ENCODE peak calls at places on chromosomes 2 and 18, in six cellular contexts. G, J, O, D, T and U are unnamed samples.

GRCh38 chr2:202718614-202719013 is 83.8 kb downstream of the FAM117B start:
- DNase-seq in G (peak), J (no peak), O (no peak), D (no peak), T (no peak), U (no peak)

GRCh38 chr18:848062-848795 is 36.2 kb upstream of the YES1 start:
- DNase-seq in G (no peak), J (no peak), O (no peak), D (no peak), T (no peak), U (no peak)

GRCh38 chr18:77071711-77072292 is 60.8 kb downstream of the MBP start:
- DNase-seq in G (peak), J (peak), O (peak), D (peak), T (no peak), U (no peak)

GRCh38 chr18:28716321-28716720 is 539.4 kb upstream of the CDH2 start:
- DNase-seq in G (peak), J (no peak), O (no peak), D (no peak), T (no peak), U (no peak)

GRCh38 chr18:55163550-55163949 is 204.3 kb upstream of the CCDC68 start:
- DNase-seq in G (no peak), J (no peak), O (no peak), D (no peak), T (no peak), U (no peak)

GRCh38 chr18:62555135-62555534 is 32.3 kb downstream of the ZCCHC2 start:
- DNase-seq in G (peak), J (no peak), O (no peak), D (no peak), T (no peak), U (peak)

GRCh38 chr2:10919776-10920606 is 8.3 kb downstream of the KCNF1 start:
- DNase-seq in G (no peak), J (no peak), O (peak), D (no peak), T (no peak), U (no peak)

GRCh38 chr2:171407030-171407707 is 26.6 kb downstream of the METTL8 start:
- DNase-seq in G (no peak), J (no peak), O (no peak), D (no peak), T (no peak), U (no peak)

GRCh38 chr18:79756826-79757225 is 40.9 kb upstream of the KCNG2 start:
- DNase-seq in G (no peak), J (no peak), O (no peak), D (no peak), T (no peak), U (no peak)

GRCh38 chr2:118032169-118033013 is 18.5 kb upstream of the CCDC93 start:
- DNase-seq in G (peak), J (no peak), O (peak), D (peak), T (peak), U (no peak)

GRCh38 chr18:79458131-79458838 is 62.6 kb downstream of the NFATC1 start:
- DNase-seq in G (peak), J (peak), O (no peak), D (no peak), T (no peak), U (peak)

GRCh38 chr2:230643576-230644291 is 68.9 kb upstream of the CAB39 start:
- DNase-seq in G (no peak), J (peak), O (peak), D (peak), T (no peak), U (no peak)

GRCh38 chr2:32864337-32864736 is 82.4 kb upstream of the LTBP1 start:
- DNase-seq in G (peak), J (no peak), O (no peak), D (no peak), T (no peak), U (no peak)

GRCh38 chr2:182924311-182924710 is 57.9 kb upstream of the FRZB start:
- DNase-seq in G (no peak), J (no peak), O (no peak), D (no peak), T (no peak), U (no peak)

GRCh38 chr2:1973636-1974035 is 229.3 kb upstream of the PXDN start:
- DNase-seq in G (no peak), J (no peak), O (peak), D (no peak), T (no peak), U (no peak)

GRCh38 chr2:234512884-234513669 is 16.2 kb upstream of the ARL4C start:
- DNase-seq in G (peak), J (no peak), O (no peak), D (no peak), T (no peak), U (no peak)

GRCh38 chr2:5549061-5549601 is 143.1 kb upstream of the SOX11 start:
- DNase-seq in G (no peak), J (no peak), O (no peak), D (no peak), T (peak), U (no peak)

GRCh38 chr2:232721882-232722281 is 24.8 kb downstream of the GIGYF2 start:
- DNase-seq in G (no peak), J (no peak), O (no peak), D (no peak), T (no peak), U (no peak)

GRCh38 chr18:12376034-12376717 is 851 bp downstream of the AFG3L2 start:
- DNase-seq in G (peak), J (peak), O (no peak), D (peak), T (peak), U (no peak)

GRCh38 chr2:109125595-109126500 is 3.2 kb upstream of the SH3RF3 start:
- DNase-seq in G (peak), J (no peak), O (no peak), D (no peak), T (no peak), U (peak)

GRCh38 chr2:218020966-218021535 is 18.3 kb upstream of the TNS1 start:
- DNase-seq in G (no peak), J (no peak), O (no peak), D (no peak), T (no peak), U (no peak)

GRCh38 chr2:182980115-182980514 is 58.1 kb downstream of the NCKAP1 start:
- DNase-seq in G (peak), J (no peak), O (peak), D (no peak), T (peak), U (peak)

GRCh38 chr2:223829128-223829527 is 8.3 kb downstream of the AP1S3 start:
- DNase-seq in G (no peak), J (no peak), O (no peak), D (no peak), T (no peak), U (no peak)

GRCh38 chr2:101967826-101968498 is 23.8 kb upstream of the IL1R2 start:
- DNase-seq in G (peak), J (no peak), O (no peak), D (no peak), T (no peak), U (no peak)

GRCh38 chr2:47602996-47603395 is 179.9 kb upstream of the MSH6 start:
- DNase-seq in G (peak), J (no peak), O (no peak), D (no peak), T (no peak), U (no peak)

GRCh38 chr2:209936106-209936663 is 66.3 kb upstream of the RPE start:
- DNase-seq in G (no peak), J (no peak), O (no peak), D (no peak), T (no peak), U (no peak)

GRCh38 chr2:186129767-186130581 is 356.1 kb upstream of the ZC3H15 start:
- DNase-seq in G (peak), J (no peak), O (peak), D (no peak), T (no peak), U (no peak)

GRCh38 chr18:79876497-79876896 is 75.0 kb downstream of the SLC66A2 start:
- DNase-seq in G (peak), J (no peak), O (no peak), D (no peak), T (no peak), U (peak)

GRCh38 chr2:122236152-122236892 is 480.9 kb downstream of the TSN start:
- DNase-seq in G (peak), J (no peak), O (no peak), D (no peak), T (no peak), U (no peak)

GRCh38 chr18:57175550-57175949 is 28.7 kb downstream of the BOD1L2 start:
- DNase-seq in G (no peak), J (no peak), O (no peak), D (no peak), T (no peak), U (no peak)

GRCh38 chr2:17254421-17254820 is 263.8 kb downstream of the RAD51AP2 start:
- DNase-seq in G (no peak), J (no peak), O (no peak), D (no peak), T (no peak), U (no peak)

GRCh38 chr2:240387669-240388358 is 47.6 kb upstream of the GPC1 start:
- DNase-seq in G (peak), J (peak), O (no peak), D (no peak), T (no peak), U (no peak)

GRCh38 chr18:74546751-74547530 is 12.6 kb downstream of the CNDP1 start:
- DNase-seq in G (peak), J (peak), O (no peak), D (no peak), T (no peak), U (no peak)

GRCh38 chr2:44777542-44777941 is 164.0 kb upstream of the SIX3 start:
- DNase-seq in G (no peak), J (no peak), O (peak), D (no peak), T (peak), U (no peak)